ENCODE peak calls at places on chromosomes 16 and 17, in seven cellular contexts. One of them, this sample, is unnamed.

GRCh38 chr16:4303973-4304372 is 11.9 kb upstream of the GLIS2 start:
- DNase-seq in HCT116: no peak
- DNase-seq in AG04450: no peak
- DNase-seq in NCI-H1930: no peak
- DNase-seq in CD8-positive, alpha-beta memory T cell: no peak
- DNase-seq in HEK293T: no peak
- DNase-seq in activated CD4-positive, alpha-beta T cell treated with anti-CD3 and anti-CD28 coated beads, Interleukin-2, amount 50 U/mL, for 48 hours: no peak
- DNase-seq in this sample: no peak

GRCh38 chr16:55949518-55949917 is 74.3 kb upstream of the CES5A start:
- DNase-seq in HEK293T: no peak
- DNase-seq in AG04450: no peak
- DNase-seq in CD8-positive, alpha-beta memory T cell: no peak
- DNase-seq in NCI-H1930: no peak
- DNase-seq in activated CD4-positive, alpha-beta T cell treated with anti-CD3 and anti-CD28 coated beads, Interleukin-2, amount 50 U/mL, for 48 hours: no peak
- DNase-seq in HCT116: no peak
- DNase-seq in this sample: no peak

GRCh38 chr17:5929721-5930120 is 140.5 kb upstream of the WSCD1 start:
- DNase-seq in HCT116: no peak
- DNase-seq in activated CD4-positive, alpha-beta T cell treated with anti-CD3 and anti-CD28 coated beads, Interleukin-2, amount 50 U/mL, for 48 hours: no peak
- DNase-seq in CD8-positive, alpha-beta memory T cell: no peak
- DNase-seq in HEK293T: no peak
- DNase-seq in AG04450: no peak
- DNase-seq in NCI-H1930: no peak
- DNase-seq in this sample: no peak

GRCh38 chr16:28504707-28505404 is 1.8 kb downstream of the IL27 start:
- DNase-seq in HCT116: no peak
- DNase-seq in activated CD4-positive, alpha-beta T cell treated with anti-CD3 and anti-CD28 coated beads, Interleukin-2, amount 50 U/mL, for 48 hours: no peak
- DNase-seq in HEK293T: no peak
- DNase-seq in AG04450: no peak
- DNase-seq in NCI-H1930: no peak
- DNase-seq in CD8-positive, alpha-beta memory T cell: no peak
- DNase-seq in this sample: no peak

GRCh38 chr16:11233727-11234376 is 22.2 kb downstream of the SOCS1 start:
- DNase-seq in HCT116: no peak
- DNase-seq in CD8-positive, alpha-beta memory T cell: no peak
- DNase-seq in NCI-H1930: no peak
- DNase-seq in AG04450: no peak
- DNase-seq in activated CD4-positive, alpha-beta T cell treated with anti-CD3 and anti-CD28 coated beads, Interleukin-2, amount 50 U/mL, for 48 hours: peak
- DNase-seq in HEK293T: no peak
- DNase-seq in this sample: no peak

GRCh38 chr17:9120471-9120870 is 99.2 kb downstream of the NTN1 start:
- DNase-seq in CD8-positive, alpha-beta memory T cell: no peak
- DNase-seq in HCT116: peak
- DNase-seq in AG04450: no peak
- DNase-seq in NCI-H1930: peak
- DNase-seq in activated CD4-positive, alpha-beta T cell treated with anti-CD3 and anti-CD28 coated beads, Interleukin-2, amount 50 U/mL, for 48 hours: peak
- DNase-seq in HEK293T: peak
- DNase-seq in this sample: no peak

GRCh38 chr17:66451188-66452149 is 149.1 kb downstream of the PRKCA start:
- DNase-seq in activated CD4-positive, alpha-beta T cell treated with anti-CD3 and anti-CD28 coated beads, Interleukin-2, amount 50 U/mL, for 48 hours: no peak
- DNase-seq in NCI-H1930: no peak
- DNase-seq in HCT116: no peak
- DNase-seq in HEK293T: peak
- DNase-seq in AG04450: no peak
- DNase-seq in CD8-positive, alpha-beta memory T cell: no peak
- DNase-seq in this sample: no peak

GRCh38 chr16:84740596-84741071 is 40.8 kb downstream of the USP10 start:
- DNase-seq in HCT116: no peak
- DNase-seq in CD8-positive, alpha-beta memory T cell: no peak
- DNase-seq in NCI-H1930: no peak
- DNase-seq in activated CD4-positive, alpha-beta T cell treated with anti-CD3 and anti-CD28 coated beads, Interleukin-2, amount 50 U/mL, for 48 hours: no peak
- DNase-seq in AG04450: no peak
- DNase-seq in HEK293T: no peak
- DNase-seq in this sample: no peak

GRCh38 chr17:1329745-1330343 is 50.4 kb downstream of the TRARG1 start:
- DNase-seq in NCI-H1930: no peak
- DNase-seq in HEK293T: no peak
- DNase-seq in AG04450: no peak
- DNase-seq in HCT116: no peak
- DNase-seq in activated CD4-positive, alpha-beta T cell treated with anti-CD3 and anti-CD28 coated beads, Interleukin-2, amount 50 U/mL, for 48 hours: no peak
- DNase-seq in CD8-positive, alpha-beta memory T cell: no peak
- DNase-seq in this sample: no peak

GRCh38 chr16:25157476-25157875 is 45.9 kb downstream of the LCMT1 start:
- DNase-seq in activated CD4-positive, alpha-beta T cell treated with anti-CD3 and anti-CD28 coated beads, Interleukin-2, amount 50 U/mL, for 48 hours: no peak
- DNase-seq in NCI-H1930: no peak
- DNase-seq in HCT116: no peak
- DNase-seq in CD8-positive, alpha-beta memory T cell: no peak
- DNase-seq in AG04450: no peak
- DNase-seq in HEK293T: no peak
- DNase-seq in this sample: no peak

GRCh38 chr16:55444754-55445485 is 34.1 kb upstream of the MMP2 start:
- DNase-seq in HEK293T: no peak
- DNase-seq in CD8-positive, alpha-beta memory T cell: no peak
- DNase-seq in HCT116: no peak
- DNase-seq in activated CD4-positive, alpha-beta T cell treated with anti-CD3 and anti-CD28 coated beads, Interleukin-2, amount 50 U/mL, for 48 hours: no peak
- DNase-seq in AG04450: no peak
- DNase-seq in NCI-H1930: no peak
- DNase-seq in this sample: no peak

GRCh38 chr17:80847506-80848230 is 144.0 kb upstream of the CHMP6 start:
- DNase-seq in activated CD4-positive, alpha-beta T cell treated with anti-CD3 and anti-CD28 coated beads, Interleukin-2, amount 50 U/mL, for 48 hours: peak
- DNase-seq in NCI-H1930: no peak
- DNase-seq in HCT116: no peak
- DNase-seq in HEK293T: no peak
- DNase-seq in AG04450: no peak
- DNase-seq in CD8-positive, alpha-beta memory T cell: peak
- DNase-seq in this sample: no peak

GRCh38 chr17:76473541-76473985 is 6.2 kb downstream of the AANAT start:
- DNase-seq in NCI-H1930: no peak
- DNase-seq in activated CD4-positive, alpha-beta T cell treated with anti-CD3 and anti-CD28 coated beads, Interleukin-2, amount 50 U/mL, for 48 hours: peak
- DNase-seq in HCT116: no peak
- DNase-seq in CD8-positive, alpha-beta memory T cell: no peak
- DNase-seq in AG04450: no peak
- DNase-seq in HEK293T: no peak
- DNase-seq in this sample: no peak

GRCh38 chr17:78839173-78839761 is 1.3 kb downstream of the USP36 start:
- DNase-seq in activated CD4-positive, alpha-beta T cell treated with anti-CD3 and anti-CD28 coated beads, Interleukin-2, amount 50 U/mL, for 48 hours: no peak
- DNase-seq in HEK293T: no peak
- DNase-seq in NCI-H1930: no peak
- DNase-seq in HCT116: no peak
- DNase-seq in CD8-positive, alpha-beta memory T cell: peak
- DNase-seq in AG04450: no peak
- DNase-seq in this sample: no peak

GRCh38 chr16:79415983-79416641 is 184.4 kb downstream of the MAF start:
- DNase-seq in HEK293T: no peak
- DNase-seq in CD8-positive, alpha-beta memory T cell: peak
- DNase-seq in activated CD4-positive, alpha-beta T cell treated with anti-CD3 and anti-CD28 coated beads, Interleukin-2, amount 50 U/mL, for 48 hours: no peak
- DNase-seq in HCT116: no peak
- DNase-seq in NCI-H1930: no peak
- DNase-seq in AG04450: no peak
- DNase-seq in this sample: no peak

GRCh38 chr16:50989047-50989446 is 162.0 kb downstream of the SALL1 start:
- DNase-seq in HCT116: no peak
- DNase-seq in AG04450: no peak
- DNase-seq in CD8-positive, alpha-beta memory T cell: no peak
- DNase-seq in activated CD4-positive, alpha-beta T cell treated with anti-CD3 and anti-CD28 coated beads, Interleukin-2, amount 50 U/mL, for 48 hours: no peak
- DNase-seq in HEK293T: no peak
- DNase-seq in NCI-H1930: no peak
- DNase-seq in this sample: no peak

GRCh38 chr17:2551493-2551892 is 39.8 kb upstream of the METTL16 start:
- DNase-seq in HCT116: no peak
- DNase-seq in AG04450: no peak
- DNase-seq in NCI-H1930: no peak
- DNase-seq in HEK293T: no peak
- DNase-seq in CD8-positive, alpha-beta memory T cell: no peak
- DNase-seq in activated CD4-positive, alpha-beta T cell treated with anti-CD3 and anti-CD28 coated beads, Interleukin-2, amount 50 U/mL, for 48 hours: no peak
- DNase-seq in this sample: no peak

GRCh38 chr17:489758-490329 is 137.2 kb upstream of the RPH3AL start:
- DNase-seq in activated CD4-positive, alpha-beta T cell treated with anti-CD3 and anti-CD28 coated beads, Interleukin-2, amount 50 U/mL, for 48 hours: peak
- DNase-seq in HCT116: no peak
- DNase-seq in AG04450: no peak
- DNase-seq in HEK293T: peak
- DNase-seq in NCI-H1930: no peak
- DNase-seq in CD8-positive, alpha-beta memory T cell: peak
- DNase-seq in this sample: peak

GRCh38 chr16:13909872-13910303 is 10.1 kb upstream of the ERCC4 start:
- DNase-seq in CD8-positive, alpha-beta memory T cell: no peak
- DNase-seq in activated CD4-positive, alpha-beta T cell treated with anti-CD3 and anti-CD28 coated beads, Interleukin-2, amount 50 U/mL, for 48 hours: no peak
- DNase-seq in NCI-H1930: no peak
- DNase-seq in AG04450: peak
- DNase-seq in HEK293T: no peak
- DNase-seq in HCT116: no peak
- DNase-seq in this sample: no peak

GRCh38 chr17:48254896-48255295 is 147.3 kb downstream of the SNX11 start:
- DNase-seq in CD8-positive, alpha-beta memory T cell: no peak
- DNase-seq in HEK293T: no peak
- DNase-seq in HCT116: no peak
- DNase-seq in AG04450: no peak
- DNase-seq in NCI-H1930: no peak
- DNase-seq in activated CD4-positive, alpha-beta T cell treated with anti-CD3 and anti-CD28 coated beads, Interleukin-2, amount 50 U/mL, for 48 hours: no peak
- DNase-seq in this sample: no peak

GRCh38 chr16:66605177-66605999 is 884 bp downstream of the CMTM3 start:
- DNase-seq in CD8-positive, alpha-beta memory T cell: peak
- DNase-seq in HEK293T: peak
- DNase-seq in AG04450: no peak
- DNase-seq in activated CD4-positive, alpha-beta T cell treated with anti-CD3 and anti-CD28 coated beads, Interleukin-2, amount 50 U/mL, for 48 hours: peak
- DNase-seq in NCI-H1930: no peak
- DNase-seq in HCT116: no peak
- DNase-seq in this sample: no peak

GRCh38 chr17:178292-179065 is 3.0 kb downstream of the DOC2B start:
- DNase-seq in HEK293T: no peak
- DNase-seq in HCT116: no peak
- DNase-seq in CD8-positive, alpha-beta memory T cell: no peak
- DNase-seq in NCI-H1930: no peak
- DNase-seq in activated CD4-positive, alpha-beta T cell treated with anti-CD3 and anti-CD28 coated beads, Interleukin-2, amount 50 U/mL, for 48 hours: no peak
- DNase-seq in AG04450: no peak
- DNase-seq in this sample: no peak

GRCh38 chr16:26905336-26905735 is 161.4 kb upstream of the C16orf82 start:
- DNase-seq in NCI-H1930: no peak
- DNase-seq in AG04450: peak
- DNase-seq in activated CD4-positive, alpha-beta T cell treated with anti-CD3 and anti-CD28 coated beads, Interleukin-2, amount 50 U/mL, for 48 hours: no peak
- DNase-seq in HCT116: no peak
- DNase-seq in CD8-positive, alpha-beta memory T cell: no peak
- DNase-seq in HEK293T: no peak
- DNase-seq in this sample: no peak

GRCh38 chr17:62871291-62871690 is 63.2 kb upstream of the MARCHF10 start:
- DNase-seq in CD8-positive, alpha-beta memory T cell: no peak
- DNase-seq in NCI-H1930: no peak
- DNase-seq in HEK293T: no peak
- DNase-seq in AG04450: no peak
- DNase-seq in HCT116: no peak
- DNase-seq in activated CD4-positive, alpha-beta T cell treated with anti-CD3 and anti-CD28 coated beads, Interleukin-2, amount 50 U/mL, for 48 hours: no peak
- DNase-seq in this sample: no peak

GRCh38 chr17:40322417-40323315 is 13.7 kb downstream of the RARA start:
- DNase-seq in CD8-positive, alpha-beta memory T cell: peak
- DNase-seq in activated CD4-positive, alpha-beta T cell treated with anti-CD3 and anti-CD28 coated beads, Interleukin-2, amount 50 U/mL, for 48 hours: peak
- DNase-seq in HCT116: peak
- DNase-seq in NCI-H1930: no peak
- DNase-seq in AG04450: no peak
- DNase-seq in HEK293T: no peak
- DNase-seq in this sample: peak

GRCh38 chr16:83915491-83915890 is 16.6 kb downstream of the MLYCD start:
- DNase-seq in HCT116: no peak
- DNase-seq in HEK293T: no peak
- DNase-seq in CD8-positive, alpha-beta memory T cell: no peak
- DNase-seq in AG04450: no peak
- DNase-seq in activated CD4-positive, alpha-beta T cell treated with anti-CD3 and anti-CD28 coated beads, Interleukin-2, amount 50 U/mL, for 48 hours: no peak
- DNase-seq in NCI-H1930: no peak
- DNase-seq in this sample: no peak

GRCh38 chr16:19463468-19464315 is 46.0 kb downstream of the TMC5 start:
- DNase-seq in HEK293T: no peak
- DNase-seq in activated CD4-positive, alpha-beta T cell treated with anti-CD3 and anti-CD28 coated beads, Interleukin-2, amount 50 U/mL, for 48 hours: no peak
- DNase-seq in AG04450: no peak
- DNase-seq in HCT116: no peak
- DNase-seq in NCI-H1930: peak
- DNase-seq in CD8-positive, alpha-beta memory T cell: no peak
- DNase-seq in this sample: no peak

GRCh38 chr16:50585331-50585776 is 37.2 kb downstream of the NKD1 start:
- DNase-seq in CD8-positive, alpha-beta memory T cell: no peak
- DNase-seq in activated CD4-positive, alpha-beta T cell treated with anti-CD3 and anti-CD28 coated beads, Interleukin-2, amount 50 U/mL, for 48 hours: no peak
- DNase-seq in NCI-H1930: no peak
- DNase-seq in HEK293T: no peak
- DNase-seq in AG04450: no peak
- DNase-seq in HCT116: no peak
- DNase-seq in this sample: no peak

GRCh38 chr17:5705081-5705875 is 121.0 kb upstream of the NLRP1 start:
- DNase-seq in HEK293T: peak
- DNase-seq in activated CD4-positive, alpha-beta T cell treated with anti-CD3 and anti-CD28 coated beads, Interleukin-2, amount 50 U/mL, for 48 hours: peak
- DNase-seq in AG04450: no peak
- DNase-seq in NCI-H1930: no peak
- DNase-seq in CD8-positive, alpha-beta memory T cell: no peak
- DNase-seq in HCT116: no peak
- DNase-seq in this sample: no peak